ENCODE peak calls at places on chromosomes 5 and 9, in five cellular contexts. One of them, this sample, is unnamed.

GRCh38 chr5:73558950-73559349 is 6.5 kb downstream of the ANKRA2 start:
- DNase-seq in CD8-positive, alpha-beta T cell: no peak
- DNase-seq in neural progenitor cell: no peak
- DNase-seq in effector memory CD4-positive, alpha-beta T cell: no peak
- DNase-seq in ascending aorta: no peak
- DNase-seq in this sample: no peak

GRCh38 chr9:137370865-137371520 is 52.0 kb downstream of the EXD3 start:
- DNase-seq in neural progenitor cell: peak; percentile 98
- DNase-seq in ascending aorta: no peak
- DNase-seq in CD8-positive, alpha-beta T cell: no peak
- DNase-seq in effector memory CD4-positive, alpha-beta T cell: no peak
- DNase-seq in this sample: no peak

GRCh38 chr9:22111871-22112247 is 102.8 kb upstream of the CDKN2B start:
- DNase-seq in ascending aorta: no peak
- DNase-seq in effector memory CD4-positive, alpha-beta T cell: no peak
- DNase-seq in neural progenitor cell: no peak
- DNase-seq in CD8-positive, alpha-beta T cell: no peak
- DNase-seq in this sample: no peak

GRCh38 chr9:96009690-96010477 is 134.4 kb downstream of the ERCC6L2 start:
- DNase-seq in ascending aorta: no peak
- DNase-seq in effector memory CD4-positive, alpha-beta T cell: no peak
- DNase-seq in CD8-positive, alpha-beta T cell: peak; percentile 65
- DNase-seq in neural progenitor cell: no peak
- DNase-seq in this sample: peak; percentile 64

GRCh38 chr5:150862070-150862469 is 15.7 kb downstream of the IRGM start:
- DNase-seq in CD8-positive, alpha-beta T cell: no peak
- DNase-seq in effector memory CD4-positive, alpha-beta T cell: no peak
- DNase-seq in neural progenitor cell: no peak
- DNase-seq in ascending aorta: no peak
- DNase-seq in this sample: no peak

GRCh38 chr5:58348996-58349728 is 110.7 kb downstream of the PLK2 start:
- DNase-seq in CD8-positive, alpha-beta T cell: no peak
- DNase-seq in neural progenitor cell: no peak
- DNase-seq in ascending aorta: no peak
- DNase-seq in effector memory CD4-positive, alpha-beta T cell: no peak
- DNase-seq in this sample: no peak

GRCh38 chr5:141084487-141084989 is 9.9 kb upstream of the PCDHB2 start:
- DNase-seq in neural progenitor cell: peak; percentile 67
- DNase-seq in effector memory CD4-positive, alpha-beta T cell: peak; percentile 15
- DNase-seq in ascending aorta: no peak
- DNase-seq in CD8-positive, alpha-beta T cell: peak; percentile 23
- DNase-seq in this sample: peak; percentile 25

GRCh38 chr5:90434116-90434714 is 24.7 kb upstream of the CETN3 start:
- DNase-seq in effector memory CD4-positive, alpha-beta T cell: no peak
- DNase-seq in neural progenitor cell: peak; percentile 70
- DNase-seq in ascending aorta: no peak
- DNase-seq in CD8-positive, alpha-beta T cell: peak; percentile 51
- DNase-seq in this sample: peak; percentile 6

GRCh38 chr9:86734762-86735161 is 212.5 kb downstream of the GAS1 start:
- DNase-seq in neural progenitor cell: no peak
- DNase-seq in effector memory CD4-positive, alpha-beta T cell: no peak
- DNase-seq in ascending aorta: no peak
- DNase-seq in CD8-positive, alpha-beta T cell: no peak
- DNase-seq in this sample: no peak

GRCh38 chr9:87657190-87657589 is 68.7 kb upstream of the CTSL start:
- DNase-seq in ascending aorta: no peak
- DNase-seq in effector memory CD4-positive, alpha-beta T cell: no peak
- DNase-seq in neural progenitor cell: no peak
- DNase-seq in CD8-positive, alpha-beta T cell: no peak
- DNase-seq in this sample: no peak

GRCh38 chr9:97703437-97704326 is 6.5 kb upstream of the XPA start:
- DNase-seq in ascending aorta: no peak
- DNase-seq in effector memory CD4-positive, alpha-beta T cell: no peak
- DNase-seq in CD8-positive, alpha-beta T cell: no peak
- DNase-seq in neural progenitor cell: no peak
- DNase-seq in this sample: no peak

GRCh38 chr5:151686673-151687378 is at the start of gene SPARC:
- DNase-seq in CD8-positive, alpha-beta T cell: no peak
- DNase-seq in effector memory CD4-positive, alpha-beta T cell: no peak
- DNase-seq in ascending aorta: peak; percentile 79
- DNase-seq in neural progenitor cell: peak; percentile 87
- DNase-seq in this sample: no peak

GRCh38 chr5:123809594-123810172 is 297.7 kb downstream of the CSNK1G3 start:
- DNase-seq in CD8-positive, alpha-beta T cell: no peak
- DNase-seq in effector memory CD4-positive, alpha-beta T cell: no peak
- DNase-seq in ascending aorta: no peak
- DNase-seq in neural progenitor cell: no peak
- DNase-seq in this sample: no peak

GRCh38 chr9:121634329-121634784 is 17.1 kb upstream of the DAB2IP start:
- DNase-seq in neural progenitor cell: no peak
- DNase-seq in effector memory CD4-positive, alpha-beta T cell: no peak
- DNase-seq in CD8-positive, alpha-beta T cell: no peak
- DNase-seq in ascending aorta: no peak
- DNase-seq in this sample: no peak

GRCh38 chr5:100758306-100758705 is 144.8 kb downstream of the ST8SIA4 start:
- DNase-seq in ascending aorta: no peak
- DNase-seq in effector memory CD4-positive, alpha-beta T cell: no peak
- DNase-seq in CD8-positive, alpha-beta T cell: no peak
- DNase-seq in neural progenitor cell: no peak
- DNase-seq in this sample: no peak

GRCh38 chr5:15683332-15683731 is 183.4 kb downstream of the FBXL7 start:
- DNase-seq in CD8-positive, alpha-beta T cell: no peak
- DNase-seq in neural progenitor cell: peak; percentile 65
- DNase-seq in effector memory CD4-positive, alpha-beta T cell: no peak
- DNase-seq in ascending aorta: no peak
- DNase-seq in this sample: no peak

GRCh38 chr5:3392306-3392939 is 203.2 kb upstream of the IRX1 start:
- DNase-seq in ascending aorta: no peak
- DNase-seq in effector memory CD4-positive, alpha-beta T cell: no peak
- DNase-seq in neural progenitor cell: no peak
- DNase-seq in CD8-positive, alpha-beta T cell: no peak
- DNase-seq in this sample: no peak

GRCh38 chr9:126675147-126675467 is 61.4 kb downstream of the LMX1B start:
- DNase-seq in ascending aorta: no peak
- DNase-seq in effector memory CD4-positive, alpha-beta T cell: no peak
- DNase-seq in CD8-positive, alpha-beta T cell: no peak
- DNase-seq in neural progenitor cell: peak; percentile 20
- DNase-seq in this sample: no peak

GRCh38 chr9:109264865-109265532 is 55.9 kb downstream of the EPB41L4B start:
- DNase-seq in CD8-positive, alpha-beta T cell: no peak
- DNase-seq in ascending aorta: no peak
- DNase-seq in effector memory CD4-positive, alpha-beta T cell: no peak
- DNase-seq in neural progenitor cell: no peak
- DNase-seq in this sample: no peak

GRCh38 chr5:149956685-149957084 is 3.9 kb upstream of the SLC26A2 start:
- DNase-seq in neural progenitor cell: no peak
- DNase-seq in ascending aorta: no peak
- DNase-seq in CD8-positive, alpha-beta T cell: no peak
- DNase-seq in effector memory CD4-positive, alpha-beta T cell: no peak
- DNase-seq in this sample: no peak

GRCh38 chr9:131214457-131214856 is 61.9 kb downstream of the FAM78A start:
- DNase-seq in ascending aorta: no peak
- DNase-seq in neural progenitor cell: no peak
- DNase-seq in CD8-positive, alpha-beta T cell: no peak
- DNase-seq in effector memory CD4-positive, alpha-beta T cell: no peak
- DNase-seq in this sample: no peak

GRCh38 chr9:121610638-121610953 is 40.8 kb upstream of the DAB2IP start:
- DNase-seq in ascending aorta: no peak
- DNase-seq in neural progenitor cell: peak; percentile 57
- DNase-seq in CD8-positive, alpha-beta T cell: no peak
- DNase-seq in effector memory CD4-positive, alpha-beta T cell: no peak
- DNase-seq in this sample: no peak

GRCh38 chr9:84261082-84261746 is 79.3 kb downstream of the SLC28A3 start:
- DNase-seq in effector memory CD4-positive, alpha-beta T cell: peak; percentile 17
- DNase-seq in CD8-positive, alpha-beta T cell: peak; percentile 43
- DNase-seq in ascending aorta: no peak
- DNase-seq in neural progenitor cell: peak; percentile 89
- DNase-seq in this sample: peak; percentile 26

DNA sequence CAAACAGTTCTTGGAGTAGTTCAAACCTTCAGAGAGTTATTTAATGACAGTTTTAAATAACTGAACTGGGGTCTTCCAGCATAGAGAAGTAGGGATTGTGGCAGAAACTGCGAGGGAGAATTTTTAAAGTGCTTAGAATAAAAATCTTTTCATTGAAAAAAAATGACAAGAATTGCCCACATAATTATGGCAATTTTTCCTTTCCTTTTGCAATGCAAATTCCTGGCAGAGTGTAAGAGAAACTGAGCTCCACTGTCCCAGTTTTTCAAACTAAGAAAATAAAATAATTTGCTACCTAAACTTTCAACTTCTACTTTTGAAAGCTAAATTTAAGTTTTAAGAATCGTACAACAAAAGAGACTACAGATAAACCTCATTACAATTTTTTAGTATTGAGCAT is 2.3 kb upstream of the PTGER4 start:
- DNase-seq in effector memory CD4-positive, alpha-beta T cell: no peak
- DNase-seq in CD8-positive, alpha-beta T cell: no peak
- DNase-seq in neural progenitor cell: no peak
- DNase-seq in ascending aorta: no peak
- DNase-seq in this sample: no peak
- H3K27ac ChIP-seq in effector memory CD4-positive, alpha-beta T cell: peak overlapping the region; percentile 51
- H3K27ac ChIP-seq in CD8-positive, alpha-beta T cell: no peak overlapping the region
- H3K27ac ChIP-seq in neural progenitor cell: no peak overlapping the region
- H3K27ac ChIP-seq in ascending aorta: no peak overlapping the region
- H3K27ac ChIP-seq in this sample: no peak overlapping the region

GRCh38 chr9:35952526-35953191 is 5.3 kb downstream of the OR2S2 start:
- DNase-seq in CD8-positive, alpha-beta T cell: no peak
- DNase-seq in effector memory CD4-positive, alpha-beta T cell: no peak
- DNase-seq in neural progenitor cell: no peak
- DNase-seq in ascending aorta: no peak
- DNase-seq in this sample: no peak

GRCh38 chr9:35958104-35958825 is at the start of gene OR2S2:
- DNase-seq in ascending aorta: no peak
- DNase-seq in neural progenitor cell: no peak
- DNase-seq in CD8-positive, alpha-beta T cell: no peak
- DNase-seq in effector memory CD4-positive, alpha-beta T cell: no peak
- DNase-seq in this sample: no peak

GRCh38 chr9:35954942-35955546 is 2.9 kb downstream of the OR2S2 start:
- DNase-seq in neural progenitor cell: peak; percentile 78
- DNase-seq in CD8-positive, alpha-beta T cell: peak; percentile 43
- DNase-seq in effector memory CD4-positive, alpha-beta T cell: peak; percentile 33
- DNase-seq in ascending aorta: no peak
- DNase-seq in this sample: no peak

GRCh38 chr9:35960029-35960655 is 2.2 kb upstream of the OR2S2 start:
- DNase-seq in neural progenitor cell: no peak
- DNase-seq in ascending aorta: no peak
- DNase-seq in effector memory CD4-positive, alpha-beta T cell: no peak
- DNase-seq in CD8-positive, alpha-beta T cell: no peak
- DNase-seq in this sample: no peak

DNA sequence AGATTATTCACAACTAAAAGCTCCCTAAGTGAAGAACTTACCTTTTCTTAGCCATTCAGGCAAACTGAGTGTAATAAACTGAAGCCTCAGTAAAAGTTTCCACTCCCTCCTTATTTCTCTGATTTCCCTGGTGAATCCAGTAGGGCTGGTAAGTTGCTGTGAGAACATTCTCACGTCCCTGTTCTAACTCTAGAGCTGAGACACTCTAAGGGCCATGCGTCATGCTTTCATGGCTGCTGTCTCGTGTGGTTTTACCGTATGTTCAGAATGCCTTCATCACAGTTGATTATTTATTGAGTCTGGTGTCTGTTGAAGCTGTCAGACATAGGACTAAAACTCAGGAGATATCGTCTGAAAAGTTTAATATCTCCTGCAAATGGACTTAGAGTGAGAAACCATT is 1.3 kb downstream of the OR2S2 start:
- DNase-seq in ascending aorta: no peak
- DNase-seq in effector memory CD4-positive, alpha-beta T cell: no peak
- DNase-seq in neural progenitor cell: no peak
- DNase-seq in CD8-positive, alpha-beta T cell: no peak
- DNase-seq in this sample: no peak
- H3K27me3 ChIP-seq in ascending aorta: no peaks in the 10 kb centered on the region
- H3K27me3 ChIP-seq in effector memory CD4-positive, alpha-beta T cell: peaks cover 5% of the 10 kb centered on the region
- H3K27me3 ChIP-seq in neural progenitor cell: peaks cover 52% of the 10 kb centered on the region
- H3K27me3 ChIP-seq in CD8-positive, alpha-beta T cell: no peaks in the 10 kb centered on the region
- H3K27me3 ChIP-seq in this sample: peaks cover 4% of the 10 kb centered on the region

GRCh38 chr9:111633389-111633736 is 2.2 kb downstream of the DNAJC25 start:
- DNase-seq in neural progenitor cell: no peak
- DNase-seq in CD8-positive, alpha-beta T cell: no peak
- DNase-seq in ascending aorta: no peak
- DNase-seq in effector memory CD4-positive, alpha-beta T cell: no peak
- DNase-seq in this sample: no peak

GRCh38 chr9:111632051-111632450 is 917 bp downstream of the DNAJC25 start:
- DNase-seq in effector memory CD4-positive, alpha-beta T cell: no peak
- DNase-seq in CD8-positive, alpha-beta T cell: no peak
- DNase-seq in neural progenitor cell: no peak
- DNase-seq in ascending aorta: no peak
- DNase-seq in this sample: no peak

GRCh38 chr9:111637421-111637950 is 6.4 kb downstream of the DNAJC25 start:
- DNase-seq in CD8-positive, alpha-beta T cell: no peak
- DNase-seq in ascending aorta: no peak
- DNase-seq in neural progenitor cell: no peak
- DNase-seq in effector memory CD4-positive, alpha-beta T cell: no peak
- DNase-seq in this sample: no peak

GRCh38 chr9:111632695-111633388 is 1.7 kb downstream of the DNAJC25 start:
- DNase-seq in CD8-positive, alpha-beta T cell: no peak
- DNase-seq in ascending aorta: no peak
- DNase-seq in effector memory CD4-positive, alpha-beta T cell: no peak
- DNase-seq in neural progenitor cell: no peak
- DNase-seq in this sample: no peak

GRCh38 chr9:111634860-111635259 is 3.7 kb downstream of the DNAJC25 start:
- DNase-seq in effector memory CD4-positive, alpha-beta T cell: no peak
- DNase-seq in CD8-positive, alpha-beta T cell: no peak
- DNase-seq in neural progenitor cell: no peak
- DNase-seq in ascending aorta: no peak
- DNase-seq in this sample: no peak
- H3K4me3 ChIP-seq in effector memory CD4-positive, alpha-beta T cell: no peak overlapping the region
- H3K4me3 ChIP-seq in CD8-positive, alpha-beta T cell: no peak overlapping the region
- H3K4me3 ChIP-seq in neural progenitor cell: no peak overlapping the region
- H3K4me3 ChIP-seq in ascending aorta: no peak overlapping the region
- H3K4me3 ChIP-seq in this sample: no peak overlapping the region

GRCh38 chr5:61274561-61274960 is 57.5 kb upstream of the ZSWIM6 start:
- DNase-seq in effector memory CD4-positive, alpha-beta T cell: no peak
- DNase-seq in CD8-positive, alpha-beta T cell: no peak
- DNase-seq in ascending aorta: no peak
- DNase-seq in neural progenitor cell: no peak
- DNase-seq in this sample: no peak
- H3K27ac ChIP-seq in effector memory CD4-positive, alpha-beta T cell: no peak overlapping the region
- H3K27ac ChIP-seq in CD8-positive, alpha-beta T cell: no peak overlapping the region
- H3K27ac ChIP-seq in ascending aorta: no peak overlapping the region
- H3K27ac ChIP-seq in neural progenitor cell: no peak overlapping the region
- H3K27ac ChIP-seq in this sample: no peak overlapping the region

GRCh38 chr5:128341056-128341455 is 197.0 kb downstream of the FBN2 start:
- DNase-seq in ascending aorta: no peak
- DNase-seq in neural progenitor cell: no peak
- DNase-seq in effector memory CD4-positive, alpha-beta T cell: no peak
- DNase-seq in CD8-positive, alpha-beta T cell: no peak
- DNase-seq in this sample: no peak

GRCh38 chr5:128349044-128349629 is 188.9 kb downstream of the FBN2 start:
- DNase-seq in ascending aorta: no peak
- DNase-seq in neural progenitor cell: no peak
- DNase-seq in CD8-positive, alpha-beta T cell: no peak
- DNase-seq in effector memory CD4-positive, alpha-beta T cell: no peak
- DNase-seq in this sample: no peak

GRCh38 chr5:128346038-128346437 is 192.0 kb downstream of the FBN2 start:
- DNase-seq in effector memory CD4-positive, alpha-beta T cell: no peak
- DNase-seq in neural progenitor cell: no peak
- DNase-seq in ascending aorta: no peak
- DNase-seq in CD8-positive, alpha-beta T cell: no peak
- DNase-seq in this sample: no peak

GRCh38 chr5:128350705-128351104 is 187.3 kb downstream of the FBN2 start:
- DNase-seq in effector memory CD4-positive, alpha-beta T cell: no peak
- DNase-seq in ascending aorta: no peak
- DNase-seq in CD8-positive, alpha-beta T cell: no peak
- DNase-seq in neural progenitor cell: no peak
- DNase-seq in this sample: no peak

GRCh38 chr5:128345247-128345646 is 192.8 kb downstream of the FBN2 start:
- DNase-seq in ascending aorta: no peak
- DNase-seq in neural progenitor cell: no peak
- DNase-seq in effector memory CD4-positive, alpha-beta T cell: no peak
- DNase-seq in CD8-positive, alpha-beta T cell: no peak
- DNase-seq in this sample: no peak
- H3K27me3 ChIP-seq in ascending aorta: no peaks in the 10 kb centered on the region
- H3K27me3 ChIP-seq in neural progenitor cell: no peaks in the 10 kb centered on the region
- H3K27me3 ChIP-seq in effector memory CD4-positive, alpha-beta T cell: no peaks in the 10 kb centered on the region
- H3K27me3 ChIP-seq in CD8-positive, alpha-beta T cell: no peaks in the 10 kb centered on the region
- H3K27me3 ChIP-seq in this sample: no peaks in the 10 kb centered on the region

This sample was measured in CD8-positive, alpha-beta memory T cell.